ENCODE peak calls at places on chromosomes 11 and 22, in nine cellular contexts. B is cardiac muscle cell; Z is DND-41; Y is RWPE1; S is naive thymus-derived CD4-positive, alpha-beta T cell; J is brain microvascular endothelial cell; N is psoas muscle; T is HL-60; A is neural progenitor cell. O is an unnamed sample.

GRCh38 chr11:83157755-83158473 is 983 bp downstream of the PCF11 start:
- DNase-seq in J (peak; percentile 29), A (peak; percentile 62), B (peak; percentile 66), Y (peak; percentile 64), N (peak; percentile 48), S (peak; percentile 47), T (peak; percentile 71), Z (peak; percentile 66), O (no peak)

GRCh38 chr22:40004836-40005235 is 10.1 kb downstream of the FAM83F start:
- DNase-seq in B (no peak), Z (no peak), A (no peak), J (no peak), T (no peak), N (no peak), Y (no peak), S (no peak), O (no peak)

GRCh38 chr11:19558189-19558986 is 154.2 kb upstream of the NAV2 start:
- DNase-seq in T (no peak), Y (no peak), N (no peak), A (no peak), S (no peak), B (no peak), J (no peak), Z (no peak), O (no peak)

GRCh38 chr11:61437496-61437895 is 7.6 kb downstream of the SDHAF2 start:
- DNase-seq in Z (no peak), T (no peak), B (no peak), A (no peak), S (no peak), N (no peak), Y (no peak), J (no peak), O (no peak)

GRCh38 chr11:77705195-77705876 is 67.7 kb upstream of the CLNS1A start:
- DNase-seq in A (no peak), Y (peak; percentile 41), J (peak; percentile 62), T (peak; percentile 45), Z (no peak), S (no peak), B (no peak), N (no peak), O (no peak)

GRCh38 chr11:64659417-64660144 is 63.4 kb downstream of the NRXN2 start:
- DNase-seq in S (no peak), B (no peak), A (no peak), Y (peak; percentile 76), T (no peak), N (no peak), Z (no peak), J (peak; percentile 87), O (no peak)

GRCh38 chr11:84788220-84788619 is 838.9 kb downstream of the DLG2 start:
- DNase-seq in N (no peak), J (no peak), T (no peak), Z (no peak), S (no peak), B (no peak), Y (no peak), A (no peak), O (no peak)

GRCh38 chr22:19497245-19497644 is 17.5 kb downstream of the CDC45 start:
- DNase-seq in Y (no peak), J (peak; percentile 96), T (no peak), N (no peak), Z (no peak), B (no peak), S (no peak), A (no peak), O (no peak)

GRCh38 chr22:49422668-49423067 is 405.0 kb downstream of the BRD1 start:
- DNase-seq in Z (no peak), J (no peak), S (no peak), T (no peak), N (no peak), B (no peak), Y (no peak), A (no peak), O (no peak)

GRCh38 chr11:8261921-8262551 is 1.6 kb downstream of the LMO1 start:
- DNase-seq in N (no peak), A (no peak), T (no peak), S (no peak), Y (no peak), J (no peak), B (no peak), Z (no peak), O (no peak)

GRCh38 chr11:96246718-96247540 is 96.1 kb downstream of the MAML2 start:
- DNase-seq in S (no peak), N (no peak), T (no peak), Y (no peak), A (no peak), Z (no peak), B (no peak), J (peak; percentile 65), O (no peak)

GRCh38 chr11:122917311-122917710 is 34.8 kb downstream of the JHY start:
- DNase-seq in N (peak; percentile 20), B (no peak), S (no peak), J (no peak), A (no peak), Y (peak; percentile 40), T (no peak), Z (no peak), O (no peak)

DNA sequence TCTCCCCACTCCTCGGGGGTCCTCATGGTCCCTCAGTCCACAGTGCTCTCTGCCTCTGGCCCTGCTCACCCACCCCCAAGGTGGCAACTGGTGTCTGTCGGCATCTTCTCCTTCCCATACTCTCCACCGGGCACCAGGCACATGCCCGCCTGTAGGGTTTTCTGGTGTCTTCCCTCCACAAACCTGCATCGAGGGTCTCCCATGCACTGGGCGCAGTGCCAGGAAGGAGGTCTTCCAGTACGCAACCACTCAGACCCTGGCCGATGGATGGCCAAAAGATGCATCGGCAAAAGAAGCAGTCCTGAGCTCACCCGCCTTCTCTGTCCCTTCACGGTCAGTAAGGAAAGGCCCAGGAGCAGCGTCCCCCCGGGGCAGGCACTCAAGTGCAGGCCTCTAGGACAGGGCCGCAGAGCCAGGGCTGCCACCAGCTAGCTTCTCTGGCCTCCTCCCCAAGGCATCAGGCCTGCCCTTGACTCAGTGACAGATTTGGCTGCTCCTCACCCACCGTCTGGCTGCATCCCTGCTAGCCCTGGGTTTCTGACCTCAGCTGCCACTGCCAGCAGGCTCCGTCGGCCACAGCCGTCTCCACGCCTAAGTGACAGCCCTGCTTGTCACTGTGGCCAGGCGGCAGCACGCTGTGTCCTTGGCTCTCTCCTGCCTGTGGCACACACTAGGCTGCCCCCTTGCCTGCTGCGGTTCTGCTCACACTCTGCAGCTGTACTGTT is 32.1 kb upstream of the IGSF9B start:
- DNase-seq in S (no peak), Z (no peak), J (no peak), B (no peak), A (no peak), N (peak; percentile 52), T (no peak), Y (no peak), O (peak; percentile 84)
- H3K27ac ChIP-seq in S (no peak overlapping the region), Z (no peak overlapping the region), J (no peak overlapping the region), B (no peak overlapping the region), A (no peak overlapping the region), N (peak overlapping the region; percentile 32), T (no peak overlapping the region), Y (no peak overlapping the region), O (peak overlapping the region; percentile 69)

DNA sequence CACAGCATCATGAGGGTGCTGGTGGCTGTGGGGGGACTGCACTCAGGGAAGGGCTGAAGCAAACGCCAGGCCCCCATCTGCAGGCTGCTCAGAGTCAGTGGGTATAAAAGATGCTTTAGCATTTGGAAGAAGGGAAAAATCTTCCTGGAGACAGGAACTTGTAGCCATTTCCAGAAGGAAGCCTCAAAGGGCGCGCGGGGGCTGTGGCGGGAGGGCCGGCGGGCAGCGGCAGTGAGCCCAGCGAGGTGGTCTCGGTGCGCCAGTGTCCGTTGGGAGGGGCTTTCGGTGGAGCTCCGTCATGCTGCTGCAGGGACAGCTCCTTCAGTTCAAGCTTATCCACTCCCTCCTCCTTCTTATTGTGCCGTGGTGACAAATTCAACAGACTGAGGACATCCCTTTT is 63.0 kb upstream of the PITPNB start:
- DNase-seq in Z (no peak), T (no peak), S (no peak), A (no peak), B (no peak), N (no peak), J (no peak), Y (no peak), O (no peak)
- H3K27ac ChIP-seq in Z (no peak overlapping the region), T (no peak overlapping the region), S (no peak overlapping the region), A (no peak overlapping the region), B (no peak overlapping the region), N (no peak overlapping the region), J (no peak overlapping the region), Y (no peak overlapping the region), O (no peak overlapping the region)

GRCh38 chr11:103078710-103079109 is 13.2 kb downstream of the DCUN1D5 start:
- DNase-seq in Y (no peak), A (no peak), B (no peak), Z (no peak), J (no peak), N (no peak), T (no peak), S (no peak), O (no peak)

GRCh38 chr11:103077553-103077952 is 14.4 kb downstream of the DCUN1D5 start:
- DNase-seq in A (no peak), Y (no peak), B (no peak), J (no peak), S (no peak), N (no peak), T (no peak), Z (no peak), O (no peak)

DNA sequence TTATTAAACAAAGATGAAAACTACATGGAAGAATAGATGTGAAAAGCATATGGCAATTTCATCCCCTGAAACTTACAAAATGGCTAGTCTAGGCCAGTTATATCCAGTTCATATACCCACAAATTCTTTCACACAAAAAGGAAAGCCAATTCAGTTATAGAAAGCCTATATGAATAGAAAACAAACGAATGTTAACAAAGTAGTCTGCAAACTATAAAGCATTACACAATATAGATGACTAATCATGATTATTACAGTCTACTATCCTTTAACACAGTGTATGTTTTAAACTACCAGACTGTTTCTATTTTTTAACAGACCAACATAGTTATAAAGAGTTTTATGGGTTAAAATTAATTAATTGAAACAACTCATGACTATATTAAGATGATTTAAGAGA is 12.1 kb downstream of the DCUN1D5 start:
- DNase-seq in S (no peak), J (no peak), Z (no peak), N (no peak), A (no peak), B (no peak), T (peak; percentile 34), Y (peak; percentile 26), O (no peak)
- H3K27ac ChIP-seq in S (no peak overlapping the region), J (no peak overlapping the region), Z (no peak overlapping the region), N (no peak overlapping the region), A (no peak overlapping the region), B (no peak overlapping the region), T (no peak overlapping the region), Y (no peak overlapping the region), O (no peak overlapping the region)

GRCh38 chr11:45180888-45181594 is 34.6 kb downstream of the PRDM11 start:
- DNase-seq in B (no peak), J (peak; percentile 17), Z (no peak), A (peak; percentile 15), S (no peak), N (peak; percentile 80), Y (peak; percentile 89), T (peak; percentile 24), O (peak; percentile 83)
- H3K27ac ChIP-seq in B (peak overlapping the region; percentile 77), J (no peak overlapping the region), Z (no peak overlapping the region), A (no peak overlapping the region), S (no peak overlapping the region), N (peak overlapping the region; percentile 83), Y (peak overlapping the region; percentile 88), T (no peak overlapping the region), O (peak overlapping the region; percentile 95)

DNA sequence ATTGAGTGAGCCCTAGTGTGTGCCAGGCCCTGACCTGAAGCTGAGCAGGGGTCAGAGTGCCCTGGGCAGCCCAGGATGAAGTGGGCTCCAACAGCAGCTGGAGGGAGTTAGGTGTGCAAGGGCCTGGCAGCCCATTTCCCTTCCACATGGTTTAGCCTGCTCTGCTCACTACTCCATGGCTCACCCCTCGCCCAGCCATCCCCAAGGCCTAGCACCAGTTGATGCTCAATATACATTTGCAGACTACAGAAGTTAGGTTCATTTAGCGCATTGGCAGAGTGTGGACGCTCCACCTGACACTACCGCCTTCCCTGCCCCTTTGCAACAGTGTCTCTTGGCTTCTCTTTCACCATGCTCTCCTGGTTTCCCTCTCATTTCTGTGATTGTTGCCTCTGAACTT is 3.8 kb downstream of the ATG16L2 start:
- DNase-seq in B (no peak), N (no peak), A (no peak), Z (no peak), J (no peak), Y (no peak), T (no peak), S (no peak), O (peak; percentile 32)
- H3K27ac ChIP-seq in B (no peak overlapping the region), N (no peak overlapping the region), A (no peak overlapping the region), Z (peak overlapping the region; percentile 3), J (no peak overlapping the region), Y (no peak overlapping the region), T (no peak overlapping the region), S (peak overlapping the region; percentile 40), O (no peak overlapping the region)

O was measured in heart left ventricle.